ENCODE peak calls at places on chromosomes 13 and 19, in nine cellular contexts. E is tibial nerve, J is IMR-90, H is cardiac fibroblast, G is colonic mucosa, P is astrocyte of the spinal cord, Q is brain microvascular endothelial cell, L is upper lobe of right lung, T is NB4. X is an unnamed sample.

GRCh38 chr19:46480409-46480808 is 9.0 kb upstream of the PNMA8A start:
- DNase-seq in G (no peak), L (no peak), E (no peak), H (peak; percentile 49), J (peak; percentile 82), P (peak; percentile 76), T (no peak), Q (peak; percentile 59), X (peak; percentile 61)

GRCh38 chr19:4278010-4278409 is 1.1 kb upstream of the SHD start:
- DNase-seq in Q (no peak), E (no peak), L (no peak), G (no peak), T (no peak), P (no peak), H (no peak), J (no peak), X (no peak)

GRCh38 chr13:33743438-33744368 is 74.2 kb upstream of the RFC3 start:
- DNase-seq in J (no peak), L (no peak), H (peak; percentile 34), Q (no peak), P (no peak), T (peak; percentile 72), E (no peak), G (no peak), X (no peak)

GRCh38 chr19:4715529-4716221 is 8.0 kb downstream of the DPP9 start:
- DNase-seq in Q (no peak), L (peak; percentile 85), J (no peak), G (no peak), P (no peak), H (no peak), T (no peak), E (no peak), X (no peak)

GRCh38 chr13:94312511-94313191 is 166.8 kb downstream of the DCT start:
- DNase-seq in P (no peak), G (no peak), E (no peak), T (no peak), J (no peak), L (no peak), Q (no peak), H (no peak), X (no peak)

GRCh38 chr19:55165952-55166529 is 372 bp downstream of the DNAAF3 start:
- DNase-seq in H (peak; percentile 79), E (no peak), G (peak; percentile 56), L (peak; percentile 78), T (peak; percentile 88), P (peak; percentile 82), J (peak; percentile 56), Q (peak; percentile 73), X (peak; percentile 74)

GRCh38 chr19:55717251-55717650 is 21.0 kb downstream of the NLRP9 start:
- DNase-seq in T (no peak), L (no peak), P (no peak), G (no peak), E (no peak), J (no peak), Q (no peak), H (no peak), X (no peak)

GRCh38 chr19:12997225-12997966 is 2.1 kb downstream of the NFIX start:
- DNase-seq in J (no peak), E (peak; percentile 7), Q (no peak), H (no peak), G (no peak), P (no peak), T (no peak), L (no peak), X (no peak)

GRCh38 chr19:2249010-2249866 is at the start of gene AMH:
- DNase-seq in J (no peak), E (no peak), H (no peak), T (no peak), G (no peak), P (no peak), L (no peak), Q (no peak), X (no peak)

GRCh38 chr19:41206926-41207750 is 11.9 kb upstream of the AXL start:
- DNase-seq in J (no peak), L (peak; percentile 67), T (no peak), P (no peak), Q (no peak), G (peak; percentile 43), E (peak; percentile 87), H (peak; percentile 28), X (peak; percentile 63)

GRCh38 chr19:42406111-42406510 is 16.0 kb upstream of the CNFN start:
- DNase-seq in J (no peak), H (no peak), T (no peak), L (no peak), G (no peak), E (no peak), Q (no peak), P (no peak), X (no peak)

GRCh38 chr19:11578342-11579142 is 1.1 kb upstream of the ACP5 start:
- DNase-seq in T (peak; percentile 32), H (no peak), P (no peak), L (peak; percentile 92), J (no peak), Q (no peak), G (peak; percentile 74), E (peak; percentile 52), X (no peak)

GRCh38 chr19:40705362-40705651 is 11.4 kb downstream of the COQ8B start:
- DNase-seq in Q (no peak), P (peak; percentile 19), J (no peak), H (no peak), T (no peak), E (peak; percentile 81), G (no peak), L (no peak), X (no peak)

GRCh38 chr19:29603308-29603707 is 2.8 kb upstream of the POP4 start:
- DNase-seq in E (no peak), Q (no peak), H (no peak), J (no peak), P (no peak), T (no peak), G (no peak), L (no peak), X (no peak)

GRCh38 chr13:100890645-100891044 is 216.1 kb upstream of the TMTC4 start:
- DNase-seq in J (no peak), P (no peak), Q (no peak), L (no peak), G (no peak), H (no peak), E (no peak), T (no peak), X (no peak)

GRCh38 chr19:11745871-11746270 is 7.1 kb upstream of the ZNF823 start:
- DNase-seq in E (no peak), T (no peak), P (no peak), Q (no peak), H (no peak), J (no peak), L (no peak), G (no peak), X (no peak)

GRCh38 chr13:98320561-98321105 is 143.6 kb upstream of the RNF113B start:
- DNase-seq in Q (no peak), T (no peak), J (no peak), E (no peak), G (no peak), H (no peak), P (no peak), L (no peak), X (no peak)

GRCh38 chr19:53982611-53983010 is 8.8 kb upstream of the CACNG6 start:
- DNase-seq in T (no peak), P (no peak), E (no peak), J (no peak), G (peak; percentile 34), Q (no peak), L (no peak), H (peak; percentile 48), X (no peak)

GRCh38 chr19:12255372-12255771 is 39.3 kb downstream of the ZNF44 start:
- DNase-seq in J (no peak), G (no peak), L (no peak), E (no peak), Q (no peak), T (no peak), P (no peak), H (no peak), X (no peak)

DNA sequence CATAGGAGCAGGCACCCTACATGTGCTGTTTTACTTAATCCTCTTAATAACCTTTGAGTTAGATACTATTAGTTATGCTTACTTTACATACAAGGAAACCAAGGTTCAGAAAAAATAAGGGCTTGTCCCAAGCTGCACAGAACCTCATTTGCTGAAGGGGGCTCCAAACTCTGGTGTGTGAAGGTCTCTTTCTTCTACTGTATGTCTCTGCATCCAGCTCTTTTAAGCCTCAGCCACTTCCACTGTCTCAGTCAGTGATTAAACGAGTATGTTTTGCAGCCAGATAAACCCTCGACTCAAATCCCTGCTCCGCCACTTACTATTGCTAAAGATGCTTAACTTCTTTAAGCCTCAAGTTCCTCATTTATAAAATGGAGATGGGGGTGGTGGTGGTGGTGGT is 112.4 kb upstream of the WASF3 start:
- DNase-seq in E (no peak), P (no peak), T (no peak), L (no peak), J (no peak), Q (no peak), H (no peak), G (no peak), X (no peak)
- TF ChIP-seq CTCF in E (no peak), P (no peak), T (no peak), L (no peak), J (no peak), Q (no peak), H (no peak), G (no peak), X (no peak)

GRCh38 chr13:62919491-62919890 is 1503.8 kb upstream of the PCDH20 start:
- DNase-seq in L (peak; percentile 48), H (no peak), Q (no peak), T (no peak), G (no peak), J (no peak), P (no peak), E (no peak), X (no peak)
- H3K4me3 ChIP-seq in L (no peak overlapping the region), H (no peak overlapping the region), Q (no peak overlapping the region), T (no peak overlapping the region), G (no peak overlapping the region), J (no peak overlapping the region), P (no peak overlapping the region), E (no peak overlapping the region), X (no peak overlapping the region)

GRCh38 chr13:80962855-80963254 is 621.9 kb upstream of the SPRY2 start:
- DNase-seq in J (no peak), P (no peak), T (no peak), G (no peak), L (no peak), H (peak; percentile 50), E (no peak), Q (no peak), X (no peak)
- TF ChIP-seq CTCF in J (no peak), P (no peak), T (no peak), G (no peak), L (no peak), H (no peak), E (no peak), Q (no peak), X (no peak)

DNA sequence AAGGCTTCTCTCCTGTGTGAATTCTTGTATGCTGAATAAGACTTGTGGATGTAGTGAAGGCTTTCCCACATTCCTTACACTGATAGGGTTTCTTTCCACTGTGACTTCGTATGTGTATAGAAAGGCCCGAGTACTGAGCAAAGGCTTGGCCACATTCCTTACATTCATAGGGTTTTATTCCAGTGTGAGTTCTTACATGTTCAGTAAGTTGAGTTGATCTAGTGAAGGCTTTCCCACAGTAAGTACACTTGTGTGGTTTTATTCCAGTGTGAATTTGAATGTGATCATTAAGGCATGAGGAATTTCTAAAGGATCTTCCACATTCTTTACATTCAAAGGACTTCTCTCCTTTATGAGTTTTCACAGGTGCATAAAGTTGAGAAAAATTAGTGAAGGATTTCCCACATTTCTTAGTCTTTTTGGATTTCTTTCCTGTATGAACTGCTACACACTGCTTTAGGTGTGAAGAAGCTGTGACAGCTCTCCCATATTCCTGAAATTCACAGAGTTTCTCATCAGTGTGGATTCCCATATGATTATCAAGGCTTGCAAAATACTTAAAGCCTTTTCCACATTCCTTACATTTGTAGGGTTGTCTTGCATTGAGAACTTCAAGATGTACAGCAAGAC is 10.4 kb downstream of the ZNF561 start:
- DNase-seq in Q (no peak), T (no peak), E (no peak), P (no peak), G (no peak), J (no peak), L (no peak), H (peak; percentile 14), X (no peak)
- H3K4me3 ChIP-seq in Q (no peak overlapping the region), T (no peak overlapping the region), E (no peak overlapping the region), P (no peak overlapping the region), G (no peak overlapping the region), J (no peak overlapping the region), L (no peak overlapping the region), H (no peak overlapping the region), X (no peak overlapping the region)

X was measured in AG10803.